ENCODE peak calls at places on chromosomes 13 and 19, in six cellular contexts. N is H1, Z is IMR-90, M is H9, X is neuronal stem cell, I is mesenchymal stem cell. W is an unnamed sample.

GRCh38 chr13:107743983-107744382 is 471.4 kb downstream of the LIG4 start:
- DNase-seq in N (no peak), Z (peak), M (no peak), X (no peak), I (peak), W (no peak)

GRCh38 chr19:50792246-50792851 is 2.1 kb downstream of the ACP4 start:
- DNase-seq in Z (no peak), I (no peak), M (no peak), X (no peak), N (no peak), W (no peak)

GRCh38 chr13:23771966-23772365 is 117.2 kb downstream of the MIPEP start:
- DNase-seq in I (no peak), Z (no peak), N (no peak), M (no peak), X (no peak), W (peak)

GRCh38 chr19:21462540-21462939 is 42.9 kb upstream of the ZNF429 start:
- DNase-seq in N (no peak), M (no peak), I (no peak), Z (no peak), X (no peak), W (no peak)

GRCh38 chr13:71674776-71675352 is 192.1 kb downstream of the DACH1 start:
- DNase-seq in N (no peak), I (no peak), M (peak), X (no peak), Z (no peak), W (no peak)

GRCh38 chr13:94073006-94073744 is 406.3 kb downstream of the DCT start:
- DNase-seq in M (no peak), N (no peak), I (peak), Z (peak), X (no peak), W (no peak)

GRCh38 chr13:37617162-37617561 is 18.6 kb upstream of the POSTN start:
- DNase-seq in M (no peak), Z (peak), I (peak), X (no peak), N (no peak), W (peak)

GRCh38 chr19:29676586-29676985 is 11.3 kb downstream of the PLEKHF1 start:
- DNase-seq in X (no peak), N (no peak), Z (no peak), I (no peak), M (no peak), W (no peak)

GRCh38 chr19:41324231-41324702 is 14.3 kb downstream of the CCDC97 start:
- DNase-seq in M (no peak), N (no peak), Z (no peak), I (no peak), X (no peak), W (peak)

GRCh38 chr19:7897289-7897688 is 6.4 kb upstream of the MAP2K7 start:
- DNase-seq in M (no peak), N (no peak), I (no peak), X (no peak), Z (no peak), W (no peak)

GRCh38 chr19:58351996-58352755 is 1.1 kb downstream of the A1BG start:
- DNase-seq in M (no peak), I (no peak), N (no peak), X (no peak), Z (no peak), W (no peak)

GRCh38 chr13:25886438-25887214 is 165.2 kb downstream of the SHISA2 start:
- DNase-seq in M (no peak), N (no peak), Z (peak), X (no peak), I (peak), W (peak)

GRCh38 chr19:10861118-10861651 is 10.2 kb upstream of the CARM1 start:
- DNase-seq in M (peak), N (peak), X (no peak), Z (no peak), I (peak), W (no peak)

GRCh38 chr13:78100481-78100880 is 181.8 kb upstream of the EDNRB start:
- DNase-seq in I (no peak), X (no peak), N (no peak), Z (no peak), M (no peak), W (no peak)

GRCh38 chr13:79503473-79504017 is 22.6 kb downstream of the NDFIP2 start:
- DNase-seq in M (no peak), N (no peak), Z (no peak), I (no peak), X (no peak), W (no peak)

GRCh38 chr19:5114713-5115112 is 145.8 kb downstream of the KDM4B start:
- DNase-seq in X (no peak), N (no peak), M (no peak), Z (no peak), I (no peak), W (no peak)

GRCh38 chr19:58218899-58219298 is 9.8 kb upstream of the ZNF544 start:
- DNase-seq in N (peak), M (peak), Z (no peak), X (no peak), I (no peak), W (no peak)

GRCh38 chr13:111575719-111576118 is 255.3 kb downstream of the TEX29 start:
- DNase-seq in I (no peak), M (no peak), Z (no peak), N (no peak), X (no peak), W (no peak)

GRCh38 chr19:30699871-30700280 is 327.7 kb downstream of the ZNF536 start:
- DNase-seq in M (no peak), X (no peak), N (no peak), I (no peak), Z (no peak), W (no peak)

GRCh38 chr19:5607318-5608270 is 15.0 kb downstream of the SAFB2 start:
- DNase-seq in M (no peak), X (no peak), I (no peak), Z (no peak), N (no peak), W (no peak)

GRCh38 chr19:4986471-4986888 is 17.6 kb downstream of the KDM4B start:
- DNase-seq in Z (no peak), I (no peak), N (no peak), M (no peak), X (no peak), W (no peak)

GRCh38 chr13:51342706-51343105 is 3.2 kb downstream of the SERPINE3 start:
- DNase-seq in M (no peak), X (no peak), I (peak), Z (peak), N (no peak), W (peak)

GRCh38 chr13:91398413-91399188 is at the start of gene GPC5:
- DNase-seq in N (peak), Z (peak), M (peak), X (peak), I (peak), W (peak)

GRCh38 chr19:1251503-1252220 is 3.3 kb downstream of the MIDN start:
- DNase-seq in X (no peak), M (no peak), N (no peak), Z (no peak), I (no peak), W (peak)

GRCh38 chr13:109954441-109954840 is 168.1 kb upstream of the IRS2 start:
- DNase-seq in Z (no peak), N (no peak), M (no peak), X (no peak), I (no peak), W (no peak)

GRCh38 chr13:109945206-109945960 is 159.0 kb upstream of the IRS2 start:
- DNase-seq in Z (peak), N (no peak), M (no peak), I (peak), X (no peak), W (peak)

GRCh38 chr13:109951491-109951890 is 165.1 kb upstream of the IRS2 start:
- DNase-seq in N (no peak), Z (no peak), M (no peak), I (no peak), X (no peak), W (no peak)

DNA sequence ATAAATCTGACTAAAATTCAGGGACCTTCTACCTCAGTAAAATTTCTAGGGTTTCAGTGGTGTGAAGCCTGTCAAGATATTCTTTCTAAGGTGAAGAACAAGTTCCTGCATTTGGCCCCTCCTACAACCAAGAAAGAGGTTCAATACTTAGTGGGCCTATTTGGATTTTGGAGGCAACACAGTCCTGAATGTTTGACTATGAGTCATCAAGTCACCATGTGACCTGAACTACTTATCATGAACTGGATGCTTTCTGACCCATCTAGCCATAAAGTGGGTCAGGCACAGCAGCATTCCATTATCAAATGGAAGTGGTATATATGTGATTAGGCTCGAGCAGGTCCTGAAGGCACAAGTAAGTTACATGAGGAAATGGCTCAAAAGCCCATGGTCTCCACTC is 163.0 kb upstream of the IRS2 start:
- DNase-seq in N (no peak), M (no peak), Z (peak), X (no peak), I (peak), W (peak)
- H3K14ac ChIP-seq in N (no peak), M (no peak), Z (no peak), X (no peak), I (no peak), W (no peak)

GRCh38 chr19:35337984-35338296 is 9.0 kb downstream of the CD22 start:
- DNase-seq in I (no peak), X (no peak), N (no peak), M (no peak), Z (no peak), W (no peak)

GRCh38 chr19:35341565-35342225 is 6.0 kb upstream of the FFAR1 start:
- DNase-seq in N (no peak), M (no peak), I (no peak), X (no peak), Z (no peak), W (no peak)

GRCh38 chr19:35340431-35340830 is 7.3 kb upstream of the FFAR1 start:
- DNase-seq in X (no peak), N (no peak), I (no peak), M (no peak), Z (no peak), W (no peak)

GRCh38 chr19:35342430-35342829 is 5.3 kb upstream of the FFAR1 start:
- DNase-seq in N (no peak), Z (no peak), X (no peak), I (no peak), M (no peak), W (no peak)

DNA sequence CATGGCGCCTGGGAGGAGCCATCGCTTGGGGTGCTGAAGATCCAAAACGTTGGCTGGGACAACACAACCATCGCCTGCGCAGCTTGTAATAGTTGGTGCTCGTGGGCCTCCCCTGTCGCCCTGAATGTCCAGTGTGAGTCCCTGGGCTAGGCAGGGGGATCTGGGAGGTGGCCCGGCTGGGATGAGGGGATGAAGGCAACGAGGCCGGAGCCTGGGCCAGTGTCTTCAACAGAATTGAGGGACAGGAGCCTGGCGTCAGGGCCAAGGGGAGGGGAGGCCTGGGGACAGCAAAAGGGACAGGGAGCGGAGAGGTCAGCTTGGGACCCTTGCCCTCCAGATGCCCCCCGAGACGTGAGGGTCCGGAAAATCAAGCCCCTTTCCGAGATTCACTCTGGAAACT is 6.7 kb upstream of the FFAR1 start:
- DNase-seq in Z (no peak), X (no peak), N (no peak), I (no peak), M (no peak), W (no peak)
- H3K4me2 ChIP-seq in Z (no peak), X (no peak), N (no peak), I (no peak), M (no peak), W (no peak)

GRCh38 chr13:50015750-50016149 is 506 bp downstream of the KCNRG start:
- DNase-seq in Z (no peak), M (no peak), X (no peak), I (no peak), N (no peak), W (no peak)

GRCh38 chr13:50017819-50018218 is 2.6 kb downstream of the KCNRG start:
- DNase-seq in M (no peak), N (no peak), I (no peak), Z (no peak), X (no peak), W (no peak)

GRCh38 chr13:50014404-50014803 is 840 bp upstream of the KCNRG start:
- DNase-seq in I (no peak), Z (no peak), N (no peak), M (no peak), X (no peak), W (no peak)

GRCh38 chr13:50015263-50015662 is at the start of gene KCNRG:
- DNase-seq in M (no peak), X (no peak), N (no peak), Z (peak), I (peak), W (no peak)

DNA sequence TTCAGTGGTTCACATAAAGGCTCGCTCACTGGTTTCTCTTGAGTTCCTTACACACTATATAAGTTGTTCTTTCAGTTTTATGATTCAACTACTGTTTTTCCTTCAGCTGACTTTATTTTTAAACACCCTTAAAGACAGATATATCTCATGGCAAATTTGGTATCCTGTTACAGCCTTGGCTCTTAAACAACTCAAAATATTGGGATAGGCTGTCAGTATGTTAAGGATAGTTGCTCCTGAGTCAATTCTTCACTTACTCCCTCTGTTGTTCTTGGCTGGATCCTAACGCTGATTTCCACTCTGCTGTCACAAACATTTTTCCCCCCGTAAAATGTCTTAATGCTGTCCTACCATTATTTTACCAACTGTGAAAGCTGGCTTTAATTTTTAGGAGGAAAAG is 1.2 kb downstream of the KCNRG start:
- DNase-seq in M (no peak), X (no peak), I (no peak), N (no peak), Z (peak), W (no peak)
- H2AK5ac ChIP-seq in M (no peak), X (no peak), I (no peak), N (no peak), Z (no peak), W (no peak)

GRCh38 chr19:2528543-2529173 is 52.7 kb downstream of the GADD45B start:
- DNase-seq in I (peak), X (no peak), N (no peak), M (peak), Z (no peak), W (peak)

GRCh38 chr19:2527171-2527570 is 51.2 kb downstream of the GADD45B start:
- DNase-seq in I (no peak), M (no peak), N (no peak), X (no peak), Z (no peak), W (no peak)

GRCh38 chr19:2529473-2529918 is 53.6 kb downstream of the GADD45B start:
- DNase-seq in M (no peak), Z (peak), I (peak), X (no peak), N (no peak), W (peak)

GRCh38 chr19:2524840-2525723 is 49.2 kb downstream of the GADD45B start:
- DNase-seq in I (peak), X (no peak), M (no peak), N (no peak), Z (peak), W (peak)

GRCh38 chr19:2527716-2528115 is 51.8 kb downstream of the GADD45B start:
- DNase-seq in X (no peak), M (peak), N (no peak), Z (no peak), I (no peak), W (peak)
- H3K14ac ChIP-seq in X (no peak), M (no peak), N (no peak), Z (no peak), I (no peak), W (no peak)

DNA sequence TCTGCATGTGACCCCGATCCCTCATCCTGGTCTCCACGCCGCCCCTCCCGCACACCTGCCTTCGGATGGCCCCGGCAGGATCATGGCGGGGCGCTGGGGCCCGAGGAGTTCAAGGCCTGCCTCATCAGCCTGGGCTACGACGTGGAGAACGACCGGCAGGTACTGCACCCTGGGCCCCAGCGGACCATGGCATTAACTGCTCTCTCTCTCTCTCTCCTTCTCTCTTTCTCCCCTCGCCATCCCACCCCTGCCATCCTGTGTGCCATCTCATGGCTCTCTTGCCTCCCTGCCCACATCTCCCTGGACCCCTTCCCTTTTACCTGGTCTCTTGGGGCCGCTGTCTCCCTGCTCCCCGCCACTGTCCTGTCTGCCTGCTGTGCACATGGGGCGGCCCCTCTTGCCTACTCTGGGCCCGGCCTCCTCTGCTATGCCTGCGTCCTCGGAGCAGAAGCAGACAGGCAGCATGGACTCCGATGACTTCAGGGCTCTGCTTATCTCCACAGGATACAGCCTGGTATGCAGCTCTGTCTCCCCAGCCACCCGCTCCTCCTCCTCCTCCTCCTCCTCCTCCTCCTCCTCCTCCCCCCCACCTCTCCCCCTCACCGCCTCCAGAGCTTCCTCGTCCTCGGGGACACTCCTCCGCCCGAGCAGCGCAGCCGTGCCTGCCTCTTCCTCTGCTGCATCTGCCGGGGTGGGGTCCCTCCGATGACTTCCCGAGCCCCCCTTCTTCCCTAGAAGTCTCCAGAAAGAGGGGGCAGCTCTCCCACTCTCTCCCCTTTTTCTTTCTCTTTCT is 16.2 kb downstream of the CAPN12 start:
- DNase-seq in N (no peak), Z (no peak), I (peak), M (no peak), X (no peak), W (no peak)
- H3K4me2 ChIP-seq in N (no peak), Z (no peak), I (no peak), M (no peak), X (no peak), W (no peak)

DNA sequence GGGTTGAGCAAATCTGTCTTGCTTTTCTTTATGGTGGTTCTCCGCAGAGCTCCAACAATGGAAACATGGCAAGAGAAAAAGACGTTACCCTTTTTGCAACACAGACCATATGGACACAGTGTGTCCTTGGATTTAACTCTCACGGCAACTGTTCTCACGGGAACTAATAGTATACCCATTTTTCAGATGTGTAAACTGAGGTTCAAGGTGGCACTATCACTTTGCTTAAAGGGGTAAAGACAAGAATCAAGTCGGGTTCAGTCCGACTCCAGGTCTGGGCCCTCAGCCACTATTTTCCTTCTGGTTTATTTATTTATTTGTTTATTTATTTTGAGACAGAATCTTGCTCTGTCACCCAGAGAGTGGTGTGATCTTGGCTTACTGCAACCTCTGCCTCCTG is 176.0 kb downstream of the CACNA1A start:
- DNase-seq in N (no peak), X (no peak), M (no peak), Z (no peak), I (no peak), W (no peak)
- H2AK5ac ChIP-seq in N (no peak), X (no peak), M (no peak), Z (no peak), I (no peak), W (no peak)

DNA sequence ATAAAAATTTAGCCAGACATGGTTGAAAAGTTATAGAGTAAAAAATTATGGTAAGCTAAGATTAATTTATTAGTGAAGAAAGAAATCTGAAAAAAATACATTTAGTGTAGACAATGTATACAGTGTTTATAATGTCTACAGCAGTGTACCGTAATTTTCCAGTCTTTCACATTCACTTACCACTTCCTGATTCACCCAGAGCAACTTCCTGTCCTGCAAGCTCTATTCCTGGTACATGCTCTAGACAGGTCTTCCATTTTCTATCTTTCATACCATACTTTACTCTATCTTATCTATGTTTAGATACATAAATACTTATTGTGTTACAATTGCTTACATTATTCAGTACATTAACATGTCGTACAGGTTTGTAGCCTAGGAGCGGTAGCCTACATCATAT is 1387.8 kb upstream of the ATXN8OS start:
- DNase-seq in X (no peak), N (no peak), M (no peak), I (no peak), Z (no peak), W (no peak)
- H3K14ac ChIP-seq in X (no peak), N (no peak), M (no peak), I (no peak), Z (no peak), W (no peak)

GRCh38 chr13:44276061-44276460 is 97.6 kb upstream of the SERP2 start:
- DNase-seq in Z (no peak), M (no peak), I (no peak), X (no peak), N (no peak), W (no peak)

GRCh38 chr13:44273991-44274810 is 99.4 kb upstream of the SERP2 start:
- DNase-seq in X (no peak), I (peak), N (no peak), M (no peak), Z (peak), W (peak)

GRCh38 chr13:44272692-44273091 is 100.9 kb upstream of the SERP2 start:
- DNase-seq in Z (peak), I (peak), X (no peak), N (no peak), M (no peak), W (peak)

GRCh38 chr13:44273216-44273615 is 100.4 kb upstream of the SERP2 start:
- DNase-seq in I (no peak), X (no peak), N (no peak), M (no peak), Z (no peak), W (no peak)

GRCh38 chr13:44274838-44275237 is 98.8 kb upstream of the SERP2 start:
- DNase-seq in M (no peak), X (no peak), N (no peak), I (no peak), Z (peak), W (no peak)
- H3K4me2 ChIP-seq in M (no peak), X (no peak), N (no peak), I (no peak), Z (peak), W (no peak)